ENCODE peak calls at places on chromosomes 6 and 20, in nine cellular contexts. One of them, this sample, is unnamed.
A peak's percentile ranks its signal among the peaks of the same experiment; 100 is the strongest.

GRCh38 chr6:168412456-168412855 is 28.5 kb upstream of the SMOC2 start:
- DNase-seq in AG10803: no peak
- DNase-seq in osteocyte: peak; percentile 77
- DNase-seq in fibroblast of lung: no peak
- DNase-seq in neural crest cell: no peak
- DNase-seq in GM12865: no peak
- DNase-seq in MM.1S: no peak
- DNase-seq in GM23338: no peak
- DNase-seq in PC-3: no peak
- DNase-seq in this sample: no peak

GRCh38 chr6:16802071-16802470 is 40.8 kb upstream of the ATXN1 start:
- DNase-seq in GM23338: no peak
- DNase-seq in osteocyte: no peak
- DNase-seq in PC-3: no peak
- DNase-seq in GM12865: no peak
- DNase-seq in MM.1S: no peak
- DNase-seq in fibroblast of lung: peak; percentile 92
- DNase-seq in neural crest cell: no peak
- DNase-seq in AG10803: peak; percentile 95
- DNase-seq in this sample: peak; percentile 70

GRCh38 chr6:150600302-150601017 is 775 bp downstream of the PLEKHG1 start:
- DNase-seq in fibroblast of lung: peak; percentile 83
- DNase-seq in neural crest cell: peak; percentile 68
- DNase-seq in GM12865: peak; percentile 74
- DNase-seq in AG10803: peak; percentile 44
- DNase-seq in PC-3: peak; percentile 75
- DNase-seq in GM23338: peak; percentile 95
- DNase-seq in osteocyte: no peak
- DNase-seq in MM.1S: peak; percentile 67
- DNase-seq in this sample: peak; percentile 75

GRCh38 chr20:61052796-61053442 is 199.1 kb upstream of the CDH4 start:
- DNase-seq in fibroblast of lung: no peak
- DNase-seq in AG10803: no peak
- DNase-seq in osteocyte: no peak
- DNase-seq in GM23338: no peak
- DNase-seq in GM12865: no peak
- DNase-seq in neural crest cell: no peak
- DNase-seq in PC-3: no peak
- DNase-seq in MM.1S: no peak
- DNase-seq in this sample: no peak

GRCh38 chr6:170301184-170301583 is 5.4 kb upstream of the FAM120B start:
- DNase-seq in neural crest cell: no peak
- DNase-seq in GM23338: no peak
- DNase-seq in MM.1S: no peak
- DNase-seq in AG10803: no peak
- DNase-seq in fibroblast of lung: no peak
- DNase-seq in PC-3: no peak
- DNase-seq in osteocyte: peak; percentile 48
- DNase-seq in GM12865: no peak
- DNase-seq in this sample: no peak

GRCh38 chr6:34155471-34156300 is 9.8 kb upstream of the GRM4 start:
- DNase-seq in osteocyte: no peak
- DNase-seq in MM.1S: no peak
- DNase-seq in fibroblast of lung: no peak
- DNase-seq in GM12865: no peak
- DNase-seq in neural crest cell: no peak
- DNase-seq in AG10803: no peak
- DNase-seq in PC-3: no peak
- DNase-seq in GM23338: no peak
- DNase-seq in this sample: no peak

GRCh38 chr6:104320896-104321295 is 538.8 kb downstream of the HACE1 start:
- DNase-seq in fibroblast of lung: no peak
- DNase-seq in GM12865: no peak
- DNase-seq in PC-3: no peak
- DNase-seq in AG10803: no peak
- DNase-seq in neural crest cell: no peak
- DNase-seq in MM.1S: peak; percentile 13
- DNase-seq in osteocyte: no peak
- DNase-seq in GM23338: no peak
- DNase-seq in this sample: no peak

GRCh38 chr6:11343963-11344714 is 111.7 kb upstream of the NEDD9 start:
- DNase-seq in GM12865: no peak
- DNase-seq in PC-3: peak; percentile 94
- DNase-seq in MM.1S: no peak
- DNase-seq in fibroblast of lung: no peak
- DNase-seq in neural crest cell: no peak
- DNase-seq in osteocyte: no peak
- DNase-seq in GM23338: no peak
- DNase-seq in AG10803: no peak
- DNase-seq in this sample: no peak

GRCh38 chr20:62742979-62743776 is 34.5 kb downstream of the NTSR1 start:
- DNase-seq in PC-3: no peak
- DNase-seq in fibroblast of lung: no peak
- DNase-seq in GM12865: no peak
- DNase-seq in osteocyte: no peak
- DNase-seq in MM.1S: no peak
- DNase-seq in GM23338: no peak
- DNase-seq in AG10803: no peak
- DNase-seq in neural crest cell: no peak
- DNase-seq in this sample: no peak

GRCh38 chr6:760982-761955 is 68.3 kb upstream of the EXOC2 start:
- DNase-seq in MM.1S: no peak
- DNase-seq in GM23338: peak; percentile 21
- DNase-seq in osteocyte: no peak
- DNase-seq in AG10803: no peak
- DNase-seq in GM12865: no peak
- DNase-seq in PC-3: peak; percentile 15
- DNase-seq in fibroblast of lung: no peak
- DNase-seq in neural crest cell: no peak
- DNase-seq in this sample: no peak

GRCh38 chr6:138011413-138011812 is 95.8 kb downstream of the PERP start:
- DNase-seq in osteocyte: no peak
- DNase-seq in neural crest cell: no peak
- DNase-seq in GM23338: no peak
- DNase-seq in PC-3: no peak
- DNase-seq in MM.1S: no peak
- DNase-seq in AG10803: no peak
- DNase-seq in GM12865: no peak
- DNase-seq in fibroblast of lung: no peak
- DNase-seq in this sample: no peak

GRCh38 chr6:158068893-158069799 is 87.5 kb downstream of the SYNJ2 start:
- DNase-seq in neural crest cell: no peak
- DNase-seq in GM12865: no peak
- DNase-seq in osteocyte: no peak
- DNase-seq in fibroblast of lung: peak; percentile 81
- DNase-seq in GM23338: no peak
- DNase-seq in MM.1S: no peak
- DNase-seq in AG10803: peak; percentile 35
- DNase-seq in PC-3: peak; percentile 81
- DNase-seq in this sample: peak; percentile 87

GRCh38 chr20:60501048-60501447 is 542.8 kb downstream of the CDH26 start:
- DNase-seq in GM12865: no peak
- DNase-seq in GM23338: no peak
- DNase-seq in neural crest cell: no peak
- DNase-seq in osteocyte: no peak
- DNase-seq in fibroblast of lung: no peak
- DNase-seq in PC-3: no peak
- DNase-seq in AG10803: no peak
- DNase-seq in MM.1S: no peak
- DNase-seq in this sample: no peak

GRCh38 chr6:75149253-75149652 is 56.6 kb downstream of the COL12A1 start:
- DNase-seq in GM23338: no peak
- DNase-seq in PC-3: no peak
- DNase-seq in MM.1S: no peak
- DNase-seq in fibroblast of lung: peak; percentile 74
- DNase-seq in neural crest cell: no peak
- DNase-seq in osteocyte: no peak
- DNase-seq in AG10803: no peak
- DNase-seq in GM12865: no peak
- DNase-seq in this sample: no peak

GRCh38 chr6:75602164-75602896 is 650 bp downstream of the SENP6 start:
- DNase-seq in fibroblast of lung: peak; percentile 65
- DNase-seq in MM.1S: peak; percentile 16
- DNase-seq in PC-3: no peak
- DNase-seq in osteocyte: peak; percentile 87
- DNase-seq in AG10803: peak; percentile 59
- DNase-seq in GM23338: peak; percentile 66
- DNase-seq in GM12865: peak; percentile 62
- DNase-seq in neural crest cell: peak; percentile 39
- DNase-seq in this sample: no peak

GRCh38 chr6:8481727-8482126 is 46.4 kb upstream of the SLC35B3 start:
- DNase-seq in MM.1S: peak; percentile 46
- DNase-seq in AG10803: peak; percentile 15
- DNase-seq in fibroblast of lung: no peak
- DNase-seq in osteocyte: no peak
- DNase-seq in GM23338: peak; percentile 83
- DNase-seq in neural crest cell: no peak
- DNase-seq in GM12865: peak; percentile 18
- DNase-seq in PC-3: peak; percentile 38
- DNase-seq in this sample: no peak

GRCh38 chr6:143504369-143504768 is 7.2 kb downstream of the FUCA2 start:
- DNase-seq in osteocyte: no peak
- DNase-seq in PC-3: no peak
- DNase-seq in AG10803: no peak
- DNase-seq in MM.1S: no peak
- DNase-seq in fibroblast of lung: no peak
- DNase-seq in GM12865: no peak
- DNase-seq in neural crest cell: no peak
- DNase-seq in GM23338: no peak
- DNase-seq in this sample: no peak

GRCh38 chr6:159112714-159113113 is 56.5 kb upstream of the FNDC1 start:
- DNase-seq in AG10803: no peak
- DNase-seq in PC-3: no peak
- DNase-seq in fibroblast of lung: no peak
- DNase-seq in neural crest cell: no peak
- DNase-seq in GM23338: no peak
- DNase-seq in GM12865: no peak
- DNase-seq in MM.1S: no peak
- DNase-seq in osteocyte: no peak
- DNase-seq in this sample: no peak

GRCh38 chr6:28136585-28137457 is 4.9 kb upstream of the ZKSCAN8 start:
- DNase-seq in GM23338: peak; percentile 97
- DNase-seq in PC-3: peak; percentile 90
- DNase-seq in AG10803: peak; percentile 96
- DNase-seq in osteocyte: peak; percentile 93
- DNase-seq in neural crest cell: peak; percentile 75
- DNase-seq in GM12865: peak; percentile 96
- DNase-seq in MM.1S: peak; percentile 86
- DNase-seq in fibroblast of lung: peak; percentile 97
- DNase-seq in this sample: peak; percentile 96

GRCh38 chr6:85641916-85642773 is 541 bp downstream of the SYNCRIP start:
- DNase-seq in MM.1S: peak; percentile 37
- DNase-seq in GM23338: peak; percentile 68
- DNase-seq in GM12865: peak; percentile 62
- DNase-seq in fibroblast of lung: peak; percentile 55
- DNase-seq in neural crest cell: peak; percentile 9
- DNase-seq in PC-3: peak; percentile 27
- DNase-seq in AG10803: peak; percentile 46
- DNase-seq in osteocyte: peak; percentile 86
- DNase-seq in this sample: peak; percentile 37

GRCh38 chr20:56800088-56800487 is 171.0 kb downstream of the TFAP2C start:
- DNase-seq in GM12865: no peak
- DNase-seq in fibroblast of lung: no peak
- DNase-seq in PC-3: no peak
- DNase-seq in GM23338: no peak
- DNase-seq in AG10803: no peak
- DNase-seq in MM.1S: no peak
- DNase-seq in neural crest cell: no peak
- DNase-seq in osteocyte: no peak
- DNase-seq in this sample: no peak
- TF ChIP-seq CTCF in GM12865: no peak
- TF ChIP-seq CTCF in fibroblast of lung: no peak
- TF ChIP-seq CTCF in PC-3: peak; percentile 43
- TF ChIP-seq CTCF in GM23338: no peak
- TF ChIP-seq CTCF in AG10803: no peak
- TF ChIP-seq CTCF in MM.1S: peak; percentile 13
- TF ChIP-seq CTCF in neural crest cell: no peak
- TF ChIP-seq CTCF in osteocyte: peak; percentile 29
- TF ChIP-seq CTCF in this sample: no peak

GRCh38 chr6:37258405-37258704 is 411 bp upstream of the TMEM217 start:
- DNase-seq in AG10803: no peak
- DNase-seq in PC-3: peak; percentile 5
- DNase-seq in fibroblast of lung: no peak
- DNase-seq in neural crest cell: no peak
- DNase-seq in GM12865: no peak
- DNase-seq in MM.1S: no peak
- DNase-seq in GM23338: no peak
- DNase-seq in osteocyte: no peak
- DNase-seq in this sample: no peak
- TF ChIP-seq CTCF in AG10803: no peak
- TF ChIP-seq CTCF in PC-3: no peak
- TF ChIP-seq CTCF in fibroblast of lung: no peak
- TF ChIP-seq CTCF in neural crest cell: no peak
- TF ChIP-seq CTCF in GM12865: no peak
- TF ChIP-seq CTCF in MM.1S: no peak
- TF ChIP-seq CTCF in GM23338: no peak
- TF ChIP-seq CTCF in osteocyte: no peak
- TF ChIP-seq CTCF in this sample: no peak

DNA sequence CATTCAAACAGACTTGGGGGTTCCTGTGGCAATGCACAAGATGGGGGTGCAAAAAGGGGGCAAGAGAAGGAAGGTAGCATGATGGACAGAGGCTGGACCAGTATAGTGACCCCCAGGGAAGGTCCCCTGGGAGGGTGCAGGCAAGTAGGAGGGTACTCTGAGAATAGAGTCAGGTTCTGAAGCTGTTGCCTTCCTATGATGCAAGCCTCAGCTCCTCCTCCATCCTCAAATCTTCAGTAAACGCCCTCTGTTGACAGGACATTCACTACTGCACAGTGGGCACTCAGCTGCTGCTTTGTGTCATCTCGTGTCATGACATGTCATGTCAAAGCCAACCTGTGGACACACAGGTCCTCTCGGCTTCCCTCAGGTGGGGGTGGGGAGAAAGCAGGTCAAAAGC is 5.8 kb upstream of the SDCBP2 start:
- DNase-seq in fibroblast of lung: no peak
- DNase-seq in GM23338: peak; percentile 36
- DNase-seq in AG10803: no peak
- DNase-seq in neural crest cell: no peak
- DNase-seq in osteocyte: peak; percentile 53
- DNase-seq in MM.1S: no peak
- DNase-seq in PC-3: no peak
- DNase-seq in GM12865: peak; percentile 37
- DNase-seq in this sample: no peak
- TF ChIP-seq CTCF in fibroblast of lung: no peak
- TF ChIP-seq CTCF in GM23338: peak; percentile 20
- TF ChIP-seq CTCF in AG10803: no peak
- TF ChIP-seq CTCF in neural crest cell: no peak
- TF ChIP-seq CTCF in osteocyte: no peak
- TF ChIP-seq CTCF in MM.1S: no peak
- TF ChIP-seq CTCF in PC-3: peak; percentile 34
- TF ChIP-seq CTCF in GM12865: no peak
- TF ChIP-seq CTCF in this sample: no peak

DNA sequence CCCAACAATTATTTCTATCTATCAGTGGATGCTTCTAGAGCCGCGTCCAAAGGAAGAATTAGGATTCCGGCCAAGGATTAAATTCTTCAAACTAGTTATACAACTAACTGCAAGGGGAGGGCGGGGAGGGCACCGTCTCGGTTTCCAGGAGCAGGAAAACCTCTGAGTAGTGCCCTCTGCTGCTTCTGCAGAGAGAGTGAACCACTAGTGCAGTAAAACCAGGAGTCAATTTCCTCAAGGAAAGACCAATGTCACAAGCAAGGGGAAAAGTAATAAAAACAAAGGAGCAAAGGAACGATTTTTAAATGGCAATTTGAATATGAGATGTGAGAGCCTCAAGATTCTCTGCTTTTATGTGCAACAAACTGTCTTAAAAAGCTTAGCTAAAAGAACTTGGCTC is 16.5 kb upstream of the UBE2J1 start:
- DNase-seq in AG10803: peak; percentile 72
- DNase-seq in osteocyte: no peak
- DNase-seq in neural crest cell: no peak
- DNase-seq in fibroblast of lung: peak; percentile 59
- DNase-seq in GM23338: peak; percentile 70
- DNase-seq in PC-3: peak; percentile 72
- DNase-seq in MM.1S: peak; percentile 42
- DNase-seq in GM12865: no peak
- DNase-seq in this sample: peak; percentile 37
- TF ChIP-seq CTCF in AG10803: peak; percentile 70
- TF ChIP-seq CTCF in osteocyte: peak; percentile 55
- TF ChIP-seq CTCF in neural crest cell: peak; percentile 57
- TF ChIP-seq CTCF in fibroblast of lung: peak; percentile 52
- TF ChIP-seq CTCF in GM23338: peak; percentile 44
- TF ChIP-seq CTCF in PC-3: peak; percentile 52
- TF ChIP-seq CTCF in MM.1S: peak; percentile 51
- TF ChIP-seq CTCF in GM12865: peak; percentile 8
- TF ChIP-seq CTCF in this sample: peak; percentile 56

This sample was measured in astrocyte of the spinal cord.